ENCODE peak calls at places on chromosomes 12 and 14, in five cellular contexts. X is tibial artery, C is esophagus squamous epithelium, K is vagina, J is fibroblast of lung. Y is an unnamed sample.
A peak's percentile ranks its signal among the peaks of the same experiment; 100 is the strongest.

GRCh38 chr12:128661216-128661550 is 162.6 kb downstream of the SLC15A4 start:
- DNase-seq in X (no peak), C (no peak), K (no peak), J (no peak), Y (no peak)

GRCh38 chr12:132167610-132168310 is 23.5 kb downstream of the NOC4L start:
- DNase-seq in X (no peak), C (no peak), K (no peak), J (no peak), Y (no peak)

GRCh38 chr14:93947282-93947681 is 20.1 kb downstream of the FAM181A start:
- DNase-seq in X (no peak), C (no peak), K (no peak), J (no peak), Y (no peak)

GRCh38 chr12:124451637-124452243 is 115.7 kb downstream of the NCOR2 start:
- DNase-seq in X (no peak), C (no peak), K (no peak), J (no peak), Y (no peak)

GRCh38 chr14:45426685-45427282 is 173.8 kb upstream of the MIS18BP1 start:
- DNase-seq in X (no peak), C (no peak), K (no peak), J (peak; percentile 49), Y (peak; percentile 27)

GRCh38 chr14:99649219-99649618 is 4.3 kb downstream of the HHIPL1 start:
- DNase-seq in X (no peak), C (no peak), K (no peak), J (peak; percentile 60), Y (no peak)

GRCh38 chr14:76884394-76884793 is 58.2 kb downstream of the LRRC74A start:
- DNase-seq in X (no peak), C (no peak), K (no peak), J (no peak), Y (no peak)

GRCh38 chr12:89263874-89264273 is 88.4 kb downstream of the DUSP6 start:
- DNase-seq in X (no peak), C (no peak), K (no peak), J (no peak), Y (no peak)

GRCh38 chr12:112170376-112170775 is 45.0 kb downstream of the TRAFD1 start:
- DNase-seq in X (peak; percentile 55), C (no peak), K (no peak), J (no peak), Y (peak; percentile 57)

GRCh38 chr12:26636710-26637328 is 196.2 kb downstream of the ITPR2 start:
- DNase-seq in X (no peak), C (no peak), K (no peak), J (peak; percentile 53), Y (peak; percentile 73)

GRCh38 chr12:64724201-64724745 is 34.9 kb downstream of the GNS start:
- DNase-seq in X (no peak), C (no peak), K (no peak), J (no peak), Y (no peak)

GRCh38 chr12:64723630-64724029 is 35.6 kb downstream of the GNS start:
- DNase-seq in X (no peak), C (no peak), K (no peak), J (no peak), Y (no peak)

GRCh38 chr12:64722835-64723234 is 36.4 kb downstream of the GNS start:
- DNase-seq in X (no peak), C (no peak), K (no peak), J (no peak), Y (no peak)

GRCh38 chr12:64718649-64719048 is 40.6 kb downstream of the GNS start:
- DNase-seq in X (no peak), C (no peak), K (no peak), J (no peak), Y (no peak)

DNA sequence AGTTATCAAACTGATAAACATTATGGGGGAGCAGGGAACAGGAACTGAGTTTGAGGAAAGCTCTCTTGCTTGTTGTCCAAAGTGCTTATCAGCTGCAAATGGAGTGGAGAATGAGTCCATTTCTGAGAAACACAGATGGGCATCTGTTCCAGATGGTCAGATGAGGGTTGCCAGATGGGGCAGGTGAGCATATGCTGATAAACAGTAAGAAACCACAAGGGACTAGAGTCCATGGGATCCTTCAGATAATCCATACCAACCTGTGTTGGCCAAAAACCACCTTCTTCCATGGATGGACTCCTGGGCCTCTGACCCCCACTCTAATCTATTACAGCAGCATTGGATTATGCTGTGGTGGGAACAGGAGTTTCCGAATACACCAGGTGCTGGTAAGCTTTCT is 38.3 kb downstream of the GNS start:
- DNase-seq in X (no peak), C (no peak), K (no peak), J (no peak), Y (no peak)
- H3K36me3 ChIP-seq in X (peaks cover 91% of the 10 kb centered on the region), C (peaks cover 97% of the 10 kb centered on the region), K (peaks cover 45% of the 10 kb centered on the region), J (peaks cover 7% of the 10 kb centered on the region), Y (peaks cover 26% of the 10 kb centered on the region)

DNA sequence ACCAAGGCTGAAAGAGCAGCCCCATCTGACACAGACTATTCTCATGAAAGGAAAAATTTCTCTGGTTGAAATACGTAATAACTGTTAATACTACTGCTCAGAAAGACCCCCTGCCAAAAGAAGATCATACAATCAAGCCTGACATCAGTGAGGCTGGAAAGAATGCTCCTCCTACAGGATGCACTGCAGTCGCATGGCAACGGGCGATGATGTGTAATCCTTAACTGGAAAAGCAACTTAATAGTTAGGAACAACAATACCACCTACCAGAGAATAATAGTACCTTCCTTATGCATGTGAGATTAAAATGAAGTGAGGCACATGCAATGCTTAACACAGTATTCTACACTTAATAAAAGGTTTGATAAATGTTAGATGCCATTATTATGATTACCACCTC is 1.2 kb upstream of the GOLGA5 start:
- DNase-seq in X (no peak), C (no peak), K (no peak), J (no peak), Y (no peak)
- H3K4me3 ChIP-seq in X (no peak overlapping the region), C (no peak overlapping the region), K (peak overlapping the region; percentile 92), J (no peak overlapping the region), Y (no peak overlapping the region)

GRCh38 chr12:127280393-127281275 is 986.3 kb upstream of the TMEM132C start:
- DNase-seq in X (no peak), C (no peak), K (no peak), J (no peak), Y (no peak)

GRCh38 chr12:127282786-127283565 is 984.0 kb upstream of the TMEM132C start:
- DNase-seq in X (no peak), C (no peak), K (no peak), J (no peak), Y (no peak)

GRCh38 chr12:127273621-127274020 is 993.3 kb upstream of the TMEM132C start:
- DNase-seq in X (no peak), C (no peak), K (no peak), J (no peak), Y (no peak)

GRCh38 chr12:127277882-127278281 is 989.1 kb upstream of the TMEM132C start:
- DNase-seq in X (no peak), C (no peak), K (no peak), J (no peak), Y (no peak)

DNA sequence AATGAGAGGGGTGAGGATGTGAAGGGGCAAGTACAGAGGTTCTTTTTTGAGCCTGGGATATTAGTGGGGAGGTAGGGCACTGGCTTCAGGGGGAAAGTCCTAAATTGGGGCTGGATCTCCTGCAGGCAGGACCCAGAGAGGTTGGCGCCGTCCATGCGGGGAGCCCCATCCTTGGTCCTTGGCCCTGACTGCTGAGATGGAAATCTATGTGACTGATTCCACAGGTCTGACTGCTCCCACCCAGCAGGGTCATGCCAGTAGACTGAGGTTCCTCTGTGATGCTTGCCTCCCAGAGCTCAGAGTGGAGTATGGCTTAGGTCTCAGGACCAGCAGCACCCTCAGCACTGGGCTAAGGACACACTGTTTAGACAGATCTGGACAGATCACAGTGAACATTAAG is 988.6 kb upstream of the TMEM132C start:
- DNase-seq in X (no peak), C (no peak), K (no peak), J (no peak), Y (no peak)
- H3K27ac ChIP-seq in X (no peak overlapping the region), C (no peak overlapping the region), K (no peak overlapping the region), J (no peak overlapping the region), Y (no peak overlapping the region)

GRCh38 chr12:54279227-54279631 is 693 bp downstream of the CBX5 start:
- DNase-seq in X (no peak), C (no peak), K (no peak), J (no peak), Y (no peak)
- H3K36me3 ChIP-seq in X (peaks cover 27% of the 10 kb centered on the region), C (peaks cover 33% of the 10 kb centered on the region), K (peaks cover 23% of the 10 kb centered on the region), J (peaks cover 10% of the 10 kb centered on the region), Y (peaks cover 60% of the 10 kb centered on the region)

DNA sequence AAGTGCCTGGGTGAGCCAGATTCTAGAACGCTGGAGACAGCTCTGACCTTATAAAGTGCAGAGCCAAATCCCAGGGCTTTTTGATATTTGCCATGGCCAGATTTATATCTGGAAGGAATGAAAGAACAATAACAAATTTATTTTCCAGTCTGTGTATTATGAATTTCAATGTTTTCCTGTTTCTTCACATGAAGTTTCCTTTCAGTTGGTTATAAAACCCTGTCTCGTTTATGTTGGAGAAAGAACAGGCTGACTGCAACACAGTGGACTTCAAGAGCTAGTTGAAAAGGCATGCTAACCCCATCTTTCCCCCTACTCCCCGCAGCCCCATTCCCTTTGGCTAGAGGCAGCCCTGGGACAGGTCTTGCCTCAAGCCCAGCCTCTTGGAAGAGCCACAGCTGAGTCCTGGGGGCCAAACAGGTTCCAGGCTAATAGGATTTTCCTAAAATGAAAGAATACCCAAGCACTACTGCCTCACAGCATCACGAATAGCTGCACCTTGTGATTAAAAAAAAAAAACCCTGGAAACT is 1.7 kb downstream of the FBLN5 start:
- DNase-seq in X (no peak), C (no peak), K (no peak), J (no peak), Y (no peak)
- H3K4me3 ChIP-seq in X (peak overlapping the region; percentile 77), C (peak overlapping the region; percentile 55), K (peak overlapping the region; percentile 73), J (peak overlapping the region; percentile 70), Y (no peak overlapping the region)

DNA sequence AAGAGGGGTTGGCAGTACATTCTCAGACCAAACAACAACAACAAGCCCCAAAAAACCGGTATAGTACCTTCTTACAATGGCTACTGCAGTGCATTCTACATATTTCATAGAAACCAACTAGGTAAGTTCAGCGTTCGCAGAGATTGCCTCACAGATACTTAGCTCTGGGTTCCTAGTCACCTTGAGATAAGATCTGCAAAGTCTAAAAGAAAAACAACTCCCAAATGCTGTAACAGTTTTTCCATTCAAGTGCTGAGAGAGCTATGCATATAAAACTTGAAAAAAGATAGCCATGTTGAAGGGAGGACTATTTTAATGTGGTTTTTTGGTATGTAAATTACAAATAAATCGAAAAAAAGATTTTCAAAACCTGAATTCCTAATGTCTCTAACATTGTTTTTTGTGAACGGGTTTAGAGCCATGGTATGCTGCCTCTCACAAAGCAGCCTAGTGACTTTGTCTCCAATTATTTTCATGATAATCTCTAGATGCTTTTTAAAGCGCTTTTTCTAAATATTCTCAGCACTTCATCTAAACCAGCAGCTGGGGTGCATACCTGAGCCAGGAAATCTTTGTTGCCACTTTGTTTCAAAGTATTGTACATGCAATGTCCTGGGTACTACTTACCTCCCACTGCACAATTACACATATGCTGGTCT is 56.6 kb upstream of the CRACR2A start:
- DNase-seq in X (no peak), C (no peak), K (no peak), J (no peak), Y (peak; percentile 33)
- H3K27ac ChIP-seq in X (no peak overlapping the region), C (no peak overlapping the region), K (no peak overlapping the region), J (no peak overlapping the region), Y (no peak overlapping the region)

GRCh38 chr12:61385771-61386170 is 874.4 kb upstream of the USP15 start:
- DNase-seq in X (no peak), C (no peak), K (no peak), J (peak; percentile 54), Y (no peak)
- H3K36me3 ChIP-seq in X (no peaks in the 10 kb centered on the region), C (no peaks in the 10 kb centered on the region), K (no peaks in the 10 kb centered on the region), J (no peaks in the 10 kb centered on the region), Y (no peaks in the 10 kb centered on the region)

GRCh38 chr14:60166144-60166543 is 946 bp upstream of the DHRS7 start:
- DNase-seq in X (no peak), C (no peak), K (no peak), J (no peak), Y (no peak)
- H3K4me3 ChIP-seq in X (no peak overlapping the region), C (no peak overlapping the region), K (peak overlapping the region; percentile 60), J (no peak overlapping the region), Y (no peak overlapping the region)